ENCODE peak calls at places on chromosome 15, in four cellular contexts. F is A549, L is fibroblast of lung, U is PC-9. P is an unnamed sample.

GRCh38 chr15:23629234-23629805 is 18.3 kb downstream of the MAGEL2 start:
- DNase-seq in F (no peak), L (peak; percentile 4), U (no peak), P (no peak)

GRCh38 chr15:91047545-91048199 is 25.3 kb upstream of the VPS33B start:
- DNase-seq in F (no peak), L (peak; percentile 9), U (no peak), P (no peak)

GRCh38 chr15:23039917-23040281 is 530 bp upstream of the TUBGCP5 start:
- DNase-seq in U (no peak), L (no peak), F (no peak), P (no peak)

GRCh38 chr15:59550961-59551360 is 60.6 kb upstream of the GCNT3 start:
- DNase-seq in F (no peak), L (no peak), U (peak; percentile 52), P (no peak)

GRCh38 chr15:54790693-54791092 is 406.0 kb downstream of the RSL24D1 start:
- DNase-seq in U (no peak), L (no peak), F (no peak), P (no peak)

GRCh38 chr15:72902245-72902928 is 118.8 kb upstream of the ADPGK start:
- DNase-seq in L (peak; percentile 92), F (no peak), U (no peak), P (peak; percentile 37)

GRCh38 chr15:77418341-77419049 is 1.4 kb downstream of the PEAK1 start:
- DNase-seq in U (no peak), L (peak; percentile 64), F (peak; percentile 6), P (no peak)

GRCh38 chr15:98905981-98906711 is 101.4 kb downstream of the PGPEP1L start:
- DNase-seq in L (peak; percentile 57), F (no peak), U (no peak), P (no peak)

GRCh38 chr15:41505776-41506175 is 7.9 kb downstream of the LTK start:
- DNase-seq in L (no peak), U (no peak), F (no peak), P (no peak)

GRCh38 chr15:92277776-92278175 is 115.9 kb upstream of the ST8SIA2 start:
- DNase-seq in F (peak; percentile 48), U (no peak), L (peak; percentile 13), P (no peak)

GRCh38 chr15:48584090-48584831 is 61.2 kb downstream of the FBN1 start:
- DNase-seq in L (no peak), U (no peak), F (no peak), P (no peak)

GRCh38 chr15:90419738-90420487 is 31.9 kb downstream of the IQGAP1 start:
- DNase-seq in L (peak; percentile 93), F (peak; percentile 41), U (peak; percentile 89), P (no peak)

GRCh38 chr15:45185069-45185779 is 2.5 kb downstream of the SHF start:
- DNase-seq in F (no peak), U (no peak), L (no peak), P (no peak)

GRCh38 chr15:76169013-76169412 is 109.2 kb downstream of the TMEM266 start:
- DNase-seq in L (no peak), U (no peak), F (peak; percentile 44), P (no peak)

GRCh38 chr15:48681274-48681840 is 35.8 kb upstream of the FBN1 start:
- DNase-seq in F (no peak), U (peak; percentile 38), L (peak; percentile 71), P (no peak)

GRCh38 chr15:72106068-72106467 is 11.9 kb downstream of the MYO9A start:
- DNase-seq in F (no peak), U (no peak), L (no peak), P (no peak)

GRCh38 chr15:35545316-35545824 is 595 bp downstream of the DPH6 start:
- DNase-seq in U (peak; percentile 35), F (peak; percentile 55), L (peak; percentile 72), P (peak; percentile 62)

GRCh38 chr15:23690450-23690852 is 3.3 kb upstream of the NDN start:
- DNase-seq in F (no peak), L (peak; percentile 6), U (no peak), P (peak; percentile 52)

GRCh38 chr15:75161788-75162414 is 39.8 kb upstream of the C15orf39 start:
- DNase-seq in F (no peak), L (no peak), U (peak; percentile 50), P (no peak)

GRCh38 chr15:66766282-66767228 is 64.5 kb downstream of the SMAD6 start:
- DNase-seq in F (peak; percentile 73), L (peak; percentile 78), U (peak; percentile 57), P (no peak)

GRCh38 chr15:50321680-50322079 is 33.3 kb downstream of the GABPB1 start:
- DNase-seq in U (no peak), F (no peak), L (no peak), P (no peak)

GRCh38 chr15:89362203-89363101 is 27.8 kb upstream of the POLG start:
- DNase-seq in F (no peak), L (no peak), U (no peak), P (no peak)

GRCh38 chr15:38514601-38515000 is 50.0 kb downstream of the RASGRP1 start:
- DNase-seq in F (no peak), U (no peak), L (no peak), P (no peak)

GRCh38 chr15:58038426-58039106 is 26.9 kb downstream of the ALDH1A2 start:
- DNase-seq in F (no peak), U (no peak), L (peak; percentile 42), P (peak; percentile 58)

GRCh38 chr15:70430029-70430428 is 332.3 kb upstream of the TLE3 start:
- DNase-seq in F (peak; percentile 87), U (peak; percentile 95), L (peak; percentile 77), P (no peak)

GRCh38 chr15:52100807-52101206 is 11.8 kb downstream of the BCL2L10 start:
- DNase-seq in L (peak; percentile 89), U (peak; percentile 38), F (peak; percentile 63), P (peak; percentile 78)

GRCh38 chr15:91468861-91469260 is 368.8 kb downstream of the SV2B start:
- DNase-seq in U (no peak), L (no peak), F (no peak), P (no peak)

GRCh38 chr15:80152896-80153876 is at the start of gene FAH:
- DNase-seq in F (no peak), L (peak; percentile 62), U (peak; percentile 73), P (peak; percentile 51)

GRCh38 chr15:55873024-55873745 is 120.2 kb downstream of the NEDD4 start:
- DNase-seq in U (no peak), F (no peak), L (peak; percentile 39), P (no peak)

GRCh38 chr15:80185152-80185551 is 32.4 kb downstream of the FAH start:
- DNase-seq in U (no peak), F (no peak), L (no peak), P (no peak)

GRCh38 chr15:35159170-35159569 is 74.1 kb upstream of the NANOGP8 start:
- DNase-seq in L (no peak), U (no peak), F (no peak), P (no peak)

GRCh38 chr15:58212909-58213526 is 74.8 kb downstream of the AQP9 start:
- DNase-seq in L (peak; percentile 47), U (no peak), F (peak; percentile 76), P (no peak)

GRCh38 chr15:101676965-101677364 is 24.8 kb upstream of the TM2D3 start:
- DNase-seq in F (no peak), U (no peak), L (peak; percentile 7), P (no peak)

GRCh38 chr15:53246404-53246803 is 456.3 kb upstream of the ONECUT1 start:
- DNase-seq in L (no peak), U (no peak), F (no peak), P (no peak)

GRCh38 chr15:83012038-83012490 is 625 bp upstream of the C15orf40 start:
- DNase-seq in F (no peak), L (no peak), U (no peak), P (no peak)

GRCh38 chr15:26771168-26771916 is 1.5 kb downstream of the GABRB3 start:
- DNase-seq in U (no peak), L (no peak), F (no peak), P (no peak)

GRCh38 chr15:77415450-77416448 is 4.2 kb downstream of the PEAK1 start:
- DNase-seq in F (no peak), L (peak; percentile 46), U (no peak), P (peak; percentile 20)

GRCh38 chr15:70435369-70435768 is 328.0 kb downstream of the UACA start:
- DNase-seq in U (no peak), F (no peak), L (no peak), P (no peak)

GRCh38 chr15:64112904-64113303 is 17.1 kb downstream of the SNX1 start:
- DNase-seq in F (no peak), L (no peak), U (no peak), P (no peak)
- H3K4me3 ChIP-seq in F (no peak overlapping the region), L (no peak overlapping the region), U (no peak overlapping the region), P (no peak overlapping the region)

GRCh38 chr15:31869640-31870335 is 160.5 kb upstream of the CHRNA7 start:
- DNase-seq in U (no peak), F (no peak), L (no peak), P (no peak)
- H3K4me3 ChIP-seq in U (no peak overlapping the region), F (peak overlapping the region; percentile 72), L (peak overlapping the region; percentile 47), P (peak overlapping the region; percentile 24)

GRCh38 chr15:36601497-36601932 is 22.1 kb downstream of the CDIN1 start:
- DNase-seq in F (no peak), L (peak; percentile 97), U (no peak), P (no peak)

GRCh38 chr15:36598529-36599177 is 19.2 kb downstream of the CDIN1 start:
- DNase-seq in F (no peak), U (no peak), L (peak; percentile 12), P (no peak)

GRCh38 chr15:36599824-36600365 is 20.5 kb downstream of the CDIN1 start:
- DNase-seq in U (no peak), L (no peak), F (no peak), P (no peak)

GRCh38 chr15:36605626-36606263 is 26.3 kb downstream of the CDIN1 start:
- DNase-seq in F (no peak), L (no peak), U (no peak), P (no peak)

DNA sequence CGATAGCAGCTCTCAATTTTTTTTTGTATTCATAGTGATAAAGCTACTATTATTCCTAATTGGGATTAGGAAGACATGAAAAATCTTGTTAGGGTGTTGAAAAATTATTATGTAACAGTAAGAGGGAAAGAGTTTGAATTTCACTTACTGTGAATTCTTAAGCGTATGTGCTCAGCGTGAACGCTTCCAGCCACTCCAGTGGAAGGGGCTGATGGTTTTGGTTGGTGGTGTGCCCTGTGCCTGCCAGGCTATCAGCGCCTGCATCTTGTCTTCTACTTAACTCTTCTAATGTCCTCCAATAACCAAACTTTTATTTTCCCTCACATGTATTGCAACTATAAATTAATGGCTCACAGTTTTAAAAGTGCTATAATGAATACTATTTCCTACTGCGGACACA is 22.5 kb downstream of the CDIN1 start:
- DNase-seq in F (no peak), U (no peak), L (no peak), P (no peak)
- H3K4me3 ChIP-seq in F (no peak overlapping the region), U (no peak overlapping the region), L (no peak overlapping the region), P (no peak overlapping the region)

GRCh38 chr15:87487484-87487883 is 769.1 kb downstream of the NTRK3 start:
- DNase-seq in F (no peak), U (no peak), L (no peak), P (no peak)

GRCh38 chr15:87492321-87492720 is 764.2 kb downstream of the NTRK3 start:
- DNase-seq in U (no peak), L (peak; percentile 58), F (no peak), P (no peak)

GRCh38 chr15:87493803-87494202 is 762.7 kb downstream of the NTRK3 start:
- DNase-seq in F (no peak), L (peak; percentile 10), U (no peak), P (no peak)

DNA sequence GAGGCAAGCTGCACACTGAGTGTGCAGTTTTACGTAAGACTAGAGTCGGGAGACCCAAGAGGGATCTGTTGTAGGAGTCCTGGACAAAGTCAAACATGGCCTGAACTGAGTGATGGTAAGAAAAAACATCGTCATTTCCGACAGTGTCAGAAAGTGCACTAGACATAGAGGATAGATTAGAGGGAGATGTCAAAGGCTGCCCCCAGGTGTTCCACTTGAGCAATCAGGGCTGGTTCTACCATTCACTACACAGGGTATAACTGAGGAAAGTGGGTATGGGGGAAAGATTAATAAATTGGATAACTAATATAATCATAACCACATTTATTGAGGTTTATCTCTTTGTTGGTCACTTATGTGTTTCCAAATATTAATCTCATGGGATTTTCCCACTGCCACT is 766.6 kb downstream of the NTRK3 start:
- DNase-seq in L (no peak), F (no peak), U (no peak), P (no peak)
- H3K4me3 ChIP-seq in L (no peak overlapping the region), F (no peak overlapping the region), U (no peak overlapping the region), P (no peak overlapping the region)

P was measured in colonic mucosa.